ENCODE peak calls at places on chromosomes 13 and 19, in eight cellular contexts. J is cardiac fibroblast, A is uterus, Z is left lung, H is gastrocnemius medialis, N is PC-3, P is right lobe of liver, I is cardiac muscle cell. E is an unnamed sample.

GRCh38 chr13:97043302-97043701 is 49.0 kb upstream of the OXGR1 start:
- DNase-seq in J (peak; percentile 76), A (no peak), Z (no peak), H (no peak), N (no peak), P (no peak), I (peak; percentile 85), E (peak; percentile 14)

GRCh38 chr13:46211521-46212351 is at the start of gene LRRC63:
- DNase-seq in J (peak; percentile 52), A (peak; percentile 55), Z (peak; percentile 98), H (peak; percentile 35), N (peak; percentile 61), P (peak; percentile 84), I (peak; percentile 70), E (no peak)

GRCh38 chr19:49468746-49469447 is 5.1 kb upstream of the FLT3LG start:
- DNase-seq in J (peak; percentile 93), A (peak; percentile 61), Z (no peak), H (peak; percentile 88), N (peak; percentile 77), P (no peak), I (peak; percentile 70), E (no peak)

GRCh38 chr13:42361701-42362100 is 89.7 kb downstream of the AKAP11 start:
- DNase-seq in J (no peak), A (no peak), Z (no peak), H (no peak), N (no peak), P (no peak), I (no peak), E (no peak)

GRCh38 chr19:805161-805561 is 7.9 kb downstream of the PTBP1 start:
- DNase-seq in J (no peak), A (no peak), Z (no peak), H (no peak), N (no peak), P (no peak), I (no peak), E (no peak)

GRCh38 chr19:4589579-4590410 is 30.3 kb upstream of the SEMA6B start:
- DNase-seq in J (no peak), A (no peak), Z (no peak), H (no peak), N (peak; percentile 30), P (no peak), I (no peak), E (no peak)

GRCh38 chr19:21314676-21315075 is 14.5 kb downstream of the ZNF708 start:
- DNase-seq in J (peak; percentile 37), A (no peak), Z (no peak), H (no peak), N (no peak), P (no peak), I (peak; percentile 74), E (no peak)

GRCh38 chr13:65854431-65854830 is 1375.7 kb downstream of the PCDH9 start:
- DNase-seq in J (no peak), A (no peak), Z (no peak), H (no peak), N (no peak), P (no peak), I (no peak), E (no peak)

GRCh38 chr19:41569481-41570150 is 6.3 kb upstream of the CEACAM21 start:
- DNase-seq in J (no peak), A (no peak), Z (no peak), H (no peak), N (no peak), P (no peak), I (no peak), E (no peak)

GRCh38 chr13:50892162-50892944 is 17.2 kb upstream of the RNASEH2B start:
- DNase-seq in J (no peak), A (no peak), Z (no peak), H (no peak), N (no peak), P (no peak), I (no peak), E (no peak)

GRCh38 chr19:56942749-56943148 is 102.2 kb upstream of the PEG3 start:
- DNase-seq in J (no peak), A (no peak), Z (peak; percentile 92), H (no peak), N (no peak), P (peak; percentile 66), I (peak; percentile 1), E (no peak)

GRCh38 chr13:113584870-113585671 is 518 bp downstream of the TFDP1 start:
- DNase-seq in J (peak; percentile 11), A (peak; percentile 13), Z (peak; percentile 84), H (no peak), N (peak; percentile 11), P (peak; percentile 46), I (no peak), E (no peak)

GRCh38 chr13:95541308-95541707 is 11.2 kb upstream of the CLDN10 start:
- DNase-seq in J (no peak), A (no peak), Z (no peak), H (no peak), N (no peak), P (no peak), I (no peak), E (no peak)

GRCh38 chr19:29040291-29040690 is 172.7 kb downstream of the UQCRFS1 start:
- DNase-seq in J (no peak), A (no peak), Z (no peak), H (no peak), N (no peak), P (no peak), I (no peak), E (no peak)

GRCh38 chr19:47778089-47778953 is at the start of gene SELENOW:
- DNase-seq in J (peak; percentile 72), A (peak; percentile 81), Z (peak; percentile 92), H (peak; percentile 81), N (peak; percentile 67), P (peak; percentile 78), I (peak; percentile 79), E (no peak)

GRCh38 chr19:41795031-41795461 is 1.3 kb upstream of the CEACAM3 start:
- DNase-seq in J (peak; percentile 58), A (no peak), Z (no peak), H (no peak), N (peak; percentile 70), P (no peak), I (peak; percentile 41), E (no peak)

GRCh38 chr19:57888107-57888493 is 737 bp downstream of the ZNF814 start:
- DNase-seq in J (peak; percentile 6), A (no peak), Z (no peak), H (no peak), N (no peak), P (no peak), I (no peak), E (no peak)

GRCh38 chr13:42380420-42381164 is 108.6 kb downstream of the AKAP11 start:
- DNase-seq in J (no peak), A (no peak), Z (no peak), H (no peak), N (no peak), P (no peak), I (no peak), E (no peak)

GRCh38 chr13:46609052-46609451 is 56.1 kb downstream of the LRCH1 start:
- DNase-seq in J (no peak), A (no peak), Z (no peak), H (no peak), N (no peak), P (no peak), I (no peak), E (no peak)

GRCh38 chr13:66831317-66831716 is 398.8 kb downstream of the PCDH9 start:
- DNase-seq in J (no peak), A (no peak), Z (no peak), H (no peak), N (no peak), P (no peak), I (no peak), E (no peak)

GRCh38 chr13:27658569-27658968 is 36.9 kb downstream of the POLR1D start:
- DNase-seq in J (peak; percentile 69), A (no peak), Z (no peak), H (no peak), N (peak; percentile 57), P (no peak), I (peak; percentile 70), E (no peak)

GRCh38 chr19:36547001-36547732 is 19.1 kb upstream of the ZNF260 start:
- DNase-seq in J (peak; percentile 37), A (no peak), Z (no peak), H (no peak), N (peak; percentile 1), P (no peak), I (peak; percentile 14), E (no peak)

GRCh38 chr13:113209336-113209879 is at the start of gene CUL4A:
- DNase-seq in J (peak; percentile 73), A (peak; percentile 71), Z (peak; percentile 94), H (peak; percentile 79), N (peak; percentile 55), P (peak; percentile 82), I (peak; percentile 82), E (no peak)

GRCh38 chr19:4488496-4488895 is 16.4 kb downstream of the HDGFL2 start:
- DNase-seq in J (no peak), A (no peak), Z (no peak), H (no peak), N (no peak), P (no peak), I (no peak), E (no peak)

GRCh38 chr13:25286308-25286968 is 850 bp downstream of the MTMR6 start:
- DNase-seq in J (peak; percentile 63), A (no peak), Z (no peak), H (no peak), N (peak; percentile 56), P (no peak), I (peak; percentile 52), E (no peak)

GRCh38 chr13:31765441-31765840 is 26.1 kb downstream of the RXFP2 start:
- DNase-seq in J (peak; percentile 91), A (no peak), Z (no peak), H (no peak), N (no peak), P (no peak), I (peak; percentile 65), E (peak; percentile 75)

GRCh38 chr13:80010846-80011245 is 330.1 kb downstream of the SPRY2 start:
- DNase-seq in J (no peak), A (no peak), Z (no peak), H (no peak), N (no peak), P (no peak), I (no peak), E (no peak)

GRCh38 chr19:12782424-12783225 is 7.3 kb upstream of the HOOK2 start:
- DNase-seq in J (peak; percentile 79), A (peak; percentile 90), Z (peak; percentile 97), H (peak; percentile 74), N (peak; percentile 68), P (peak; percentile 89), I (peak; percentile 93), E (no peak)
- TF ChIP-seq CTCF in J (no peak), A (no peak), Z (no peak), H (no peak), N (peak; percentile 9), P (no peak), I (no peak), E (no peak)

GRCh38 chr13:40980466-40980865 is 38.6 kb downstream of the ELF1 start:
- DNase-seq in J (no peak), A (no peak), Z (no peak), H (no peak), N (no peak), P (no peak), I (no peak), E (no peak)
- H3K4me3 ChIP-seq in J (peak overlapping the region; percentile 21), A (no peak overlapping the region), Z (no peak overlapping the region), H (no peak overlapping the region), N (no peak overlapping the region), P (peak overlapping the region; percentile 25), I (no peak overlapping the region), E (no peak overlapping the region)

GRCh38 chr13:87259479-87260083 is 411.6 kb upstream of the SLITRK5 start:
- DNase-seq in J (no peak), A (no peak), Z (peak; percentile 8), H (no peak), N (peak; percentile 29), P (no peak), I (peak; percentile 2), E (no peak)
- TF ChIP-seq CTCF in J (no peak), A (no peak), Z (no peak), H (no peak), N (peak; percentile 51), P (peak; percentile 23), I (no peak), E (no peak)

GRCh38 chr13:110309661-110310524 is 2.8 kb downstream of the COL4A2 start:
- DNase-seq in J (peak; percentile 46), A (no peak), Z (peak; percentile 15), H (no peak), N (no peak), P (no peak), I (no peak), E (no peak)
- H3K4me3 ChIP-seq in J (peak overlapping the region; percentile 88), A (peak overlapping the region; percentile 78), Z (peak overlapping the region; percentile 71), H (peak overlapping the region; percentile 70), N (no peak overlapping the region), P (peak overlapping the region; percentile 55), I (no peak overlapping the region), E (no peak overlapping the region)